ENCODE peak calls at places on chromosomes 2 and 18, in six cellular contexts. W is CD8-positive, alpha-beta memory T cell; D is cardiac muscle cell; C is lower lobe of right lung; A is psoas muscle; L is aorta. O is an unnamed sample. For H3K27me3, the result is how much of the 10 kb centered on the place peaks cover.

GRCh38 chr18:75320506-75320905 is 107.0 kb downstream of the SMIM21 start:
- DNase-seq in W (no peak), D (no peak), C (no peak), A (no peak), L (no peak), O (no peak)

GRCh38 chr2:96633641-96634040 is 4.5 kb downstream of the KANSL3 start:
- DNase-seq in W (no peak), D (no peak), C (no peak), A (no peak), L (no peak), O (no peak)

GRCh38 chr2:172200495-172201085 is 97.9 kb upstream of the DLX2 start:
- DNase-seq in W (no peak), D (no peak), C (no peak), A (no peak), L (no peak), O (peak)

GRCh38 chr2:211498551-211499205 is 942.3 kb downstream of the CPS1 start:
- DNase-seq in W (no peak), D (no peak), C (no peak), A (no peak), L (no peak), O (no peak)

GRCh38 chr2:134460583-134460998 is 206.7 kb downstream of the MGAT5 start:
- DNase-seq in W (peak), D (peak), C (peak), A (no peak), L (no peak), O (peak)

GRCh38 chr2:64262068-64262467 is 117.8 kb upstream of the PELI1 start:
- DNase-seq in W (no peak), D (no peak), C (no peak), A (no peak), L (no peak), O (no peak)

GRCh38 chr2:11746376-11746806 is at the start of gene LPIN1:
- DNase-seq in W (peak), D (peak), C (peak), A (peak), L (peak), O (peak)

GRCh38 chr2:49044680-49045079 is 109.6 kb downstream of the FSHR start:
- DNase-seq in W (no peak), D (peak), C (no peak), A (no peak), L (no peak), O (peak)

GRCh38 chr2:168997113-168997512 is 34.0 kb downstream of the ABCB11 start:
- DNase-seq in W (no peak), D (peak), C (no peak), A (no peak), L (no peak), O (no peak)

DNA sequence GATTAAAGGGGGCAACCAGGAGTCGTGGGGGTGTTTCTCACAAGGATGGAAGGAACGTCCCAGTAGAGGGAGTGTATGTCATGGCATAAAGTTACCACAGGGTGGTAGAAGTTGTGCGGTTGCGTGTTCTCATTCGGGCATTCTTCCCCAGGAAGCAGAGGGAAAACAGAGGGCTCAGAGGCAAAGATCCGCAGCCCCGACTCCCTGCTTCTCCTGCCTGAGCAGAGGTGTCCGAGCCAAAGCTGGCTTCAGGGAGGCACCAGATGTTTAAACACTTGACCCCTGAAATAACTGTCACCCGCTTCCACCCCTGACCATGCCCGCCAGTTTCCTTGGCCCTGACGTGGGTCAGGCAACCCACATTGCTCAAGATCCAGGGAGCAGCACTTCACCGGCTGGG is 83.7 kb downstream of the EN1 start:
- DNase-seq in W (no peak), D (peak), C (no peak), A (no peak), L (no peak), O (no peak)
- H3K27me3 ChIP-seq in W (under half), D (under half), C (under half), A (under half), L (under half), O (half or more)

DNA sequence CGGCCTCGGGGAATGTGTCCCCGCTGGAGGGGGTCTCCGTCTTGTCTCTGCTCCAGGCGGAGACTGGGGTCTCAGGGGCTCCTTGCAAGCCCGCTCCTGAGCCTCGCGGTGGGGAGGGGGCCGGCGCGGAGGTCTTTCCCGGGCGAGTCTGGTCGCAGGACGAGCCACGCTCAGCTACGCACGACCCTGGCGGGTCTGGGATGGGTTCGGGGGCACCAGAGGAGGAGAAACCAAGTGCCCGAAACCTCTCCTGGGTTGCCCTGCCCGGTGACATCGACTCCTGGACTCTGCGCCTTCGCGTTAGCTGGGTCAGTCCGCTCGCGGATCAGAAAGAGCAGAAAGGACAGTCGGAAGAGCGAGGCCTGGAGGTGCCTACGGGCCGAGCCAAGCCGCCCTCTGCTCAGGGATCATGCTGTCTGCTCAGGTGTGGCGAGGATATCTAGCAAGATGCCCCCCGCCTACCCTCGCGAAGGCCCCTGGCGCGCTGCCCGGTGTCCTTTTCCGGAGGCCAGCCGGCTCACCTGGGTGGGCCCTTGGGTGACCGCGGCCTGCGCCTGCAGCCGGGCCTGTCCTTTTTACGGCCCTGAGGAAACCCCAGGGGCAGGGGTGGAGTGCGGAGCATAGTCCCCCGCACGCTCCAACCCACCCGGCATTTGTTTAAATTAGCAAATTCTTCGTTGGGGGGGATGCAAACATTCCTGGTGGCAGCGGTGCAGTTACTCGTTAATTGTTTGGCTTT is 58.7 kb downstream of the SNORC start:
- DNase-seq in W (no peak), D (no peak), C (no peak), A (no peak), L (no peak), O (no peak)
- H3K27me3 ChIP-seq in W (under half), D (half or more), C (half or more), A (half or more), L (under half), O (under half)

GRCh38 chr2:27262379-27263286 is at the start of gene SLC30A3:
- DNase-seq in W (peak), D (peak), C (peak), A (peak), L (peak), O (peak)
- H3K27me3 ChIP-seq in W (under half), D (under half), C (half or more), A (half or more), L (under half), O (under half)

DNA sequence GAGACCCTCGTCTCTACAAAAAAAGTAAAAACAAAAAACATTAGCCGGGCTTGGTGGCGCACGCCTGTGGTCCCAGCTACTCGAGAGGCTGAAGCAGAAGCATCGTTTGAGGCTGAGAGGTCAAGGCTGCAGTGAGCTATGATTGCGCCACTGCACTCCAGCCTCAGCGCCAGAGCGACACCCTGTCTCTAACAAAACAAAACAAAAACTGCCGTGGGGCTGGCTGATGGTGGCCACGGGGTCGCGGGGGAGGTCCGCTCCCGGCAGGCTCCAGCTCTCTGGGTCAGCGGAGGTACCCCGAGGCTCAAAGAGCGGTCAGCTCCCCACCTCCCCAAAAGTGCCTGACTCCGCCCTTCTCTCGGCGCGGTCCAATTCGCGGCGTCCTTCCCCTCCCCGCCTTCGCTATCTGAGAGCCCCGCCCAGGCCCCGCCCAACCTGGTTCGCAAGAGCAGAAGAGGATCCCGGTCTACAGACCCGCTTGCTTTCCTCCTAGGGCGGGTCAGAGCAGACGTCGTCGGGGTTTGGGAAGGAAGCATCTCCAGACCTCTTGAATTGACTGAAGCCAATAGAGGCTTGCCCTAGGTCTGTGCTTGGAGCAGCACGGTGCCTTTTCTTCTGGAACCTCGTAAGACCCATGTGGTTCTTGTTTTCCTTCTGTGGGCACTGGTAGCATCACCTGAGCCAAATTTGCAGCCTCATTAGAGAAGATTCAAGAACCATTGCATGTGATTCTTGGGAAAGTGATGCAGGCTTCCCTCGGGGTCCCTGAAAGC is 7.8 kb downstream of the RAX start:
- DNase-seq in W (no peak), D (no peak), C (no peak), A (no peak), L (no peak), O (peak)
- H3K27me3 ChIP-seq in W (under half), D (half or more), C (half or more), A (half or more), L (under half), O (under half)